ENCODE peak calls at places on chromosomes 6 and 20, in four cellular contexts. V, A, Q and Y are unnamed samples.

GRCh38 chr6:132023490-132023889 is 72.3 kb upstream of the CCN2 start:
- DNase-seq in V (no peak), A (no peak), Q (no peak), Y (peak)

GRCh38 chr6:6557871-6558270 is 30.6 kb upstream of the LY86 start:
- DNase-seq in V (no peak), A (no peak), Q (no peak), Y (no peak)

GRCh38 chr6:89357390-89357789 is 4.9 kb upstream of the UBE2J1 start:
- DNase-seq in V (no peak), A (no peak), Q (no peak), Y (no peak)

GRCh38 chr6:135657207-135657606 is 159.7 kb upstream of the AHI1 start:
- DNase-seq in V (no peak), A (no peak), Q (no peak), Y (no peak)

GRCh38 chr20:53751394-53752368 is 158.0 kb upstream of the ZNF217 start:
- DNase-seq in V (no peak), A (no peak), Q (no peak), Y (no peak)

GRCh38 chr6:42010185-42010872 is 40.0 kb upstream of the TAF8 start:
- DNase-seq in V (peak), A (no peak), Q (peak), Y (peak)

GRCh38 chr6:4322134-4322845 is 186.9 kb upstream of the ECI2 start:
- DNase-seq in V (no peak), A (no peak), Q (no peak), Y (no peak)

GRCh38 chr20:1330075-1330830 is 1.3 kb upstream of the SDCBP2 start:
- DNase-seq in V (peak), A (no peak), Q (no peak), Y (no peak)

GRCh38 chr6:12555267-12555666 is 161.3 kb upstream of the PHACTR1 start:
- DNase-seq in V (peak), A (no peak), Q (no peak), Y (no peak)

GRCh38 chr6:141866731-141867502 is 265.8 kb upstream of the GJE1 start:
- DNase-seq in V (no peak), A (no peak), Q (no peak), Y (peak)

GRCh38 chr20:34938466-34939163 is 17.0 kb downstream of the GSS start:
- DNase-seq in V (peak), A (no peak), Q (no peak), Y (no peak)

GRCh38 chr6:33976425-33977360 is 169.2 kb downstream of the GRM4 start:
- DNase-seq in V (no peak), A (no peak), Q (no peak), Y (no peak)

GRCh38 chr6:122610690-122611455 is 668 bp downstream of the PKIB start:
- DNase-seq in V (peak), A (no peak), Q (peak), Y (peak)

GRCh38 chr20:19249515-19249914 is 37.1 kb downstream of the SLC24A3 start:
- DNase-seq in V (peak), A (no peak), Q (no peak), Y (peak)

GRCh38 chr6:168123165-168123911 is 44.3 kb upstream of the FRMD1 start:
- DNase-seq in V (no peak), A (no peak), Q (no peak), Y (peak)

GRCh38 chr6:30483677-30484279 is 5.5 kb upstream of the HLA-E start:
- DNase-seq in V (peak), A (no peak), Q (peak), Y (peak)

GRCh38 chr6:153814136-153814535 is 224.9 kb upstream of the OPRM1 start:
- DNase-seq in V (no peak), A (no peak), Q (no peak), Y (peak)

GRCh38 chr6:99416892-99417767 is 8.0 kb downstream of the PNISR start:
- DNase-seq in V (no peak), A (no peak), Q (no peak), Y (no peak)

GRCh38 chr20:37627060-37627766 is 66.6 kb upstream of the CTNNBL1 start:
- DNase-seq in V (peak), A (no peak), Q (peak), Y (peak)